ENCODE peak calls at places on chromosomes 4 and X, in six cellular contexts. T is AG09309, W is body of pancreas, S is cardiac muscle cell, K is Calu3, C is fibroblast of villous mesenchyme. P is an unnamed sample.

GRCh38 chr4:72312032-72312650 is 256.9 kb downstream of the ADAMTS3 start:
- DNase-seq in T (peak), S (no peak), C (peak), K (peak), W (peak), P (peak)

GRCh38 chr4:153257151-153257620 is 52.9 kb downstream of the TRIM2 start:
- DNase-seq in K (no peak), T (peak), W (no peak), S (peak), C (peak), P (no peak)

GRCh38 chrX:43718956-43719355 is 62.9 kb downstream of the MAOA start:
- DNase-seq in T (no peak), S (no peak), K (no peak), C (no peak), W (no peak), P (no peak)

GRCh38 chrX:15349046-15349445 is 13.7 kb upstream of the PIGA start:
- DNase-seq in T (peak), K (peak), S (peak), C (peak), W (peak), P (no peak)

GRCh38 chrX:140664939-140665338 is 44.6 kb upstream of the LINC00632 start:
- DNase-seq in K (no peak), C (peak), W (no peak), S (peak), T (no peak), P (no peak)

GRCh38 chr4:16140520-16141249 is 56.9 kb upstream of the PROM1 start:
- DNase-seq in W (peak), K (peak), C (peak), T (peak), S (peak), P (no peak)

GRCh38 chr4:108240356-108240755 is 71.6 kb upstream of the LEF1 start:
- DNase-seq in S (no peak), W (no peak), K (no peak), C (peak), T (no peak), P (no peak)

GRCh38 chr4:179626687-179627086 is 2184.4 kb upstream of the AGA start:
- DNase-seq in W (no peak), S (peak), K (no peak), C (no peak), T (no peak), P (no peak)

GRCh38 chr4:124854968-124855367 is 142.4 kb upstream of the ANKRD50 start:
- DNase-seq in T (peak), K (no peak), C (peak), S (no peak), W (no peak), P (no peak)

GRCh38 chr4:119750771-119751170 is 122.2 kb upstream of the PDE5A start:
- DNase-seq in S (no peak), T (peak), W (no peak), C (no peak), K (no peak), P (no peak)

DNA sequence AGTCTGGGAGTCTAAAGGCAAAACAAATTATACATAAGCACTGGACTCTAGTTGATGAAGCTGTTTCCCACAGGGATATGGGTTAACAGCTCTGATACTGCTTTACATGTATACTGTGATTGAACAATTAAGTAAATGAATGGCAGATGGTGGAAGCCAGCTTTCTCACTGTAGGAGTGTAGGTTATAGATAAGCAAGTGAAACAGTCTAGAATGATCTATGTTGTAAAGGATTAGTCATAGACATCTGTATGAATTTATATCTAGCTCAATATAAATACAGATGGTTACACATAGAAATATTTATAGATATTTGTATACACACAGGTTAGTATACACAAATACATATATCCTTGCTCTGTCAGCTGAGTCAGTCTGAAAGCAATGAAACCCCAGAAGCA is 276.1 kb downstream of the PPARGC1A start:
- DNase-seq in C (no peak), K (no peak), W (no peak), T (no peak), S (no peak), P (no peak)
- TF ChIP-seq CTCF in C (no peak), K (no peak), W (no peak), T (no peak), S (no peak), P (no peak)

GRCh38 chr4:189090174-189090814 is 850.4 kb upstream of the FRG1 start:
- DNase-seq in S (peak), K (peak), W (no peak), T (no peak), C (peak), P (no peak)
- TF ChIP-seq CTCF in S (no peak), K (no peak), W (peak), T (peak), C (peak), P (peak)

DNA sequence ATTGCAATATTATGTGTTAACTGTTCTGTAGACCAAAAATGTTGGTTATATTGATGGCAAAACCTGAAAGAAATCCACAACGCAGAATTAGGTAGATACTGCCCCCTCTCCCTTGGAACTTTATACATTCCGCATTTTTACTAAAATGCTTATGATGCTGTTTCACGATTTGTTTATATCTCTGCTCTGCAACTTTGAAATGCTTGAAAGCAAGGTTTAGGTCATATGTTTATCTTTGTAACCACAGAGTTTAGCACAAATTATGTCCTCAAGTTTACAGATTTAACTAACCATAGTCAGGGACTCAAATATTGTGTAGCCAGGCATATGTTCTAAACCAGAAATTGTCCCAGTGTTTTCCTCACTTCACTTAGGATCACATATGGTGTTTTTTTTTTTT is 66.1 kb upstream of the H2AZ1 start:
- DNase-seq in K (no peak), C (peak), T (no peak), W (no peak), S (no peak), P (no peak)
- TF ChIP-seq CTCF in K (no peak), C (no peak), T (no peak), W (no peak), S (no peak), P (no peak)

GRCh38 chr4:48905363-48906015 is 1.1 kb downstream of the OCIAD2 start:
- DNase-seq in S (no peak), C (no peak), W (peak), K (peak), T (no peak), P (peak)
- TF ChIP-seq CTCF in S (peak), C (no peak), W (peak), K (no peak), T (peak), P (no peak)

P was measured in right lobe of liver.